ENCODE peak calls at places on chromosome X, in nine cellular contexts. D is hepatocyte; K is SK-MEL-5; G is CD4-positive, alpha-beta memory T cell; H is renal cortical epithelial cell; J is Calu3; M is EL; X is mesothelial cell of epicardium; C is stimulated activated CD8-positive, alpha-beta memory T cell treated with anti-CD3 and anti-CD28 coated beads, Interleukin-4, amount 100 ng/mL, for 1 hour. U is an unnamed sample.

GRCh38 chrX:155259752-155260151 is 4.5 kb downstream of the RAB39B start:
- DNase-seq in C (no peak), K (peak), X (no peak), J (no peak), G (no peak), H (no peak), D (no peak), M (no peak), U (no peak)

GRCh38 chrX:19127649-19128168 is 5.4 kb upstream of the ADGRG2 start:
- DNase-seq in K (no peak), D (no peak), M (no peak), J (no peak), X (no peak), G (no peak), H (peak), C (no peak), U (no peak)

GRCh38 chrX:150770623-150771022 is 77.4 kb downstream of the MTMR1 start:
- DNase-seq in C (no peak), M (no peak), K (no peak), H (no peak), D (no peak), G (no peak), X (no peak), J (no peak), U (no peak)

GRCh38 chrX:111095974-111096870 is at the start of gene PAK3:
- DNase-seq in G (peak), C (no peak), X (peak), J (peak), M (peak), K (peak), H (peak), D (peak), U (no peak)

GRCh38 chrX:125681507-125681906 is 361.8 kb downstream of the TEX13C start:
- DNase-seq in D (no peak), H (no peak), J (no peak), M (no peak), X (no peak), G (no peak), C (no peak), K (no peak), U (no peak)

GRCh38 chrX:46381630-46382029 is 163.6 kb downstream of the ZNF674 start:
- DNase-seq in K (peak), M (peak), G (peak), D (peak), H (no peak), X (no peak), J (peak), C (no peak), U (peak)

GRCh38 chrX:78517124-78517523 is 142.0 kb downstream of the RTL3 start:
- DNase-seq in C (no peak), H (peak), D (no peak), M (no peak), K (no peak), J (no peak), X (no peak), G (peak), U (no peak)

GRCh38 chrX:148416142-148416541 is 84.3 kb upstream of the AFF2 start:
- DNase-seq in M (no peak), G (no peak), K (no peak), C (no peak), X (no peak), H (no peak), D (no peak), J (no peak), U (no peak)

GRCh38 chrX:77087529-77088169 is 359.5 kb upstream of the FGF16 start:
- DNase-seq in K (peak), G (no peak), M (peak), D (peak), H (no peak), C (no peak), X (no peak), J (no peak), U (no peak)

GRCh38 chrX:13396887-13397286 is 77.0 kb upstream of the ATXN3L start:
- DNase-seq in C (no peak), D (no peak), K (no peak), X (no peak), H (peak), M (peak), G (no peak), J (no peak), U (no peak)

GRCh38 chrX:47178337-47178736 is 15.3 kb upstream of the UBA1 start:
- DNase-seq in M (no peak), G (no peak), J (no peak), H (no peak), X (no peak), K (no peak), C (no peak), D (no peak), U (no peak)

GRCh38 chrX:38514014-38514854 is 47.1 kb upstream of the TSPAN7 start:
- DNase-seq in C (no peak), H (peak), G (no peak), K (peak), D (no peak), X (no peak), J (no peak), M (no peak), U (peak)

GRCh38 chrX:45323387-45323786 is 122.7 kb upstream of the DIPK2B start:
- DNase-seq in G (no peak), M (no peak), X (no peak), D (no peak), K (no peak), H (no peak), J (no peak), C (no peak), U (no peak)

GRCh38 chrX:45295587-45295986 is 94.9 kb upstream of the DIPK2B start:
- DNase-seq in G (no peak), C (no peak), K (peak), H (peak), X (no peak), M (peak), D (peak), J (peak), U (no peak)

GRCh38 chrX:79361192-79361870 is 5.8 kb downstream of the ITM2A start:
- DNase-seq in J (no peak), X (no peak), H (no peak), G (peak), C (no peak), K (no peak), M (no peak), D (no peak), U (no peak)

GRCh38 chrX:30141966-30142365 is 73.4 kb upstream of the MAGEB2 start:
- DNase-seq in G (no peak), C (no peak), H (peak), M (peak), J (peak), D (peak), K (peak), X (no peak), U (peak)

GRCh38 chrX:10121787-10122186 is 35.0 kb upstream of the CLCN4 start:
- DNase-seq in H (no peak), M (no peak), C (no peak), G (no peak), K (no peak), X (no peak), J (no peak), D (no peak), U (no peak)

GRCh38 chrX:120604359-120604782 is 470 bp downstream of the MCTS1 start:
- DNase-seq in M (peak), X (no peak), K (peak), H (peak), C (no peak), D (peak), J (peak), G (peak), U (peak)

GRCh38 chrX:72309297-72310071 is 3.8 kb upstream of the CITED1 start:
- DNase-seq in X (no peak), M (no peak), K (no peak), C (no peak), G (peak), D (no peak), H (no peak), J (no peak), U (peak)